ENCODE peak calls at places on chromosomes 12 and 14, in ten cellular contexts. O is right cardiac atrium; T is stimulated activated naive B cell treated with anti-CD40 and anti-IgM and Interleukin-4, amounts not matched to agents 10 μg/mL and 1 μg/mL and 100 μg/mL, for 72 hours; L is epithelial cell of esophagus; S is effector memory CD4-positive, alpha-beta T cell; J is COR-L47; B is stimulated activated CD4-positive, alpha-beta T cell treated with anti-CD3 and anti-CD28 coated beads, Interleukin-12 subunit alpha, Interleukin-12 subunit beta, amount 100 ng/mL, for 4 hours; V is GM04504; P is neural progenitor cell; E is HEK293T. K is an unnamed sample.

GRCh38 chr14:54867011-54867410 is 35.6 kb downstream of the GCH1 start:
- DNase-seq in O (no peak), T (no peak), L (no peak), S (no peak), J (no peak), B (no peak), V (no peak), P (no peak), E (no peak), K (no peak)

GRCh38 chr12:116959845-116960514 is 49.2 kb downstream of the FBXW8 start:
- DNase-seq in O (no peak), T (peak; percentile 14), L (peak; percentile 19), S (no peak), J (no peak), B (peak; percentile 7), V (no peak), P (no peak), E (no peak), K (peak; percentile 43)

GRCh38 chr12:43069768-43070221 is 480.2 kb upstream of the PRICKLE1 start:
- DNase-seq in O (peak; percentile 85), T (no peak), L (peak; percentile 3), S (no peak), J (no peak), B (no peak), V (no peak), P (no peak), E (no peak), K (no peak)

GRCh38 chr14:23454445-23454856 is 15.1 kb upstream of the NGDN start:
- DNase-seq in O (no peak), T (no peak), L (peak; percentile 81), S (no peak), J (no peak), B (no peak), V (no peak), P (no peak), E (no peak), K (no peak)

GRCh38 chr12:50234347-50234746 is 49.0 kb downstream of the LIMA1 start:
- DNase-seq in O (no peak), T (no peak), L (peak; percentile 85), S (no peak), J (no peak), B (no peak), V (no peak), P (no peak), E (no peak), K (no peak)

GRCh38 chr12:102567031-102567985 is 86.9 kb upstream of the IGF1 start:
- DNase-seq in O (no peak), T (no peak), L (no peak), S (no peak), J (no peak), B (no peak), V (peak; percentile 58), P (no peak), E (no peak), K (no peak)

GRCh38 chr12:111443586-111443985 is 37.9 kb downstream of the SH2B3 start:
- DNase-seq in O (no peak), T (no peak), L (peak; percentile 81), S (no peak), J (no peak), B (no peak), V (no peak), P (no peak), E (no peak), K (no peak)

GRCh38 chr14:57051633-57052032 is 217.1 kb downstream of the EXOC5 start:
- DNase-seq in O (no peak), T (no peak), L (no peak), S (no peak), J (no peak), B (no peak), V (no peak), P (peak; percentile 30), E (no peak), K (no peak)

GRCh38 chr12:6943719-6944380 is at the start of the genes C12orf57 and RNU7-1:
- DNase-seq in O (peak; percentile 93), T (no peak), L (peak; percentile 86), S (peak; percentile 62), J (peak; percentile 76), B (peak; percentile 61), V (peak; percentile 69), P (peak; percentile 90), E (peak; percentile 70), K (no peak)

GRCh38 chr14:102778616-102779351 is 1.5 kb downstream of the TRAF3 start:
- DNase-seq in O (no peak), T (no peak), L (no peak), S (no peak), J (no peak), B (no peak), V (no peak), P (no peak), E (no peak), K (no peak)

GRCh38 chr14:68806526-68807147 is 13.8 kb upstream of the ZFP36L1 start:
- DNase-seq in O (no peak), T (peak; percentile 59), L (no peak), S (no peak), J (no peak), B (no peak), V (no peak), P (no peak), E (no peak), K (no peak)

GRCh38 chr12:105741786-105742566 is 396.8 kb downstream of the NUAK1 start:
- DNase-seq in O (peak; percentile 43), T (no peak), L (peak; percentile 84), S (no peak), J (no peak), B (no peak), V (peak; percentile 90), P (no peak), E (no peak), K (no peak)

GRCh38 chr12:94615284-94616216 is 34.8 kb downstream of the TMCC3 start:
- DNase-seq in O (peak; percentile 76), T (no peak), L (peak; percentile 97), S (no peak), J (peak; percentile 24), B (no peak), V (no peak), P (no peak), E (peak; percentile 19), K (no peak)

GRCh38 chr12:23824358-23824757 is 125.1 kb downstream of the SOX5 start:
- DNase-seq in O (no peak), T (no peak), L (no peak), S (no peak), J (no peak), B (no peak), V (no peak), P (no peak), E (no peak), K (no peak)

GRCh38 chr12:57008113-57008687 is 1.9 kb upstream of the ZBTB39 start:
- DNase-seq in O (no peak), T (no peak), L (peak; percentile 69), S (no peak), J (peak; percentile 40), B (no peak), V (peak; percentile 48), P (peak; percentile 61), E (peak; percentile 65), K (peak; percentile 45)

GRCh38 chr14:90384543-90384911 is 12.3 kb upstream of the CALM1 start:
- DNase-seq in O (no peak), T (no peak), L (no peak), S (no peak), J (no peak), B (no peak), V (no peak), P (no peak), E (no peak), K (no peak)

GRCh38 chr14:83568141-83568540 is 1961.8 kb upstream of the FLRT2 start:
- DNase-seq in O (no peak), T (no peak), L (no peak), S (no peak), J (no peak), B (no peak), V (no peak), P (no peak), E (no peak), K (no peak)

GRCh38 chr12:106118-106561 is 39.6 kb downstream of the IQSEC3 start:
- DNase-seq in O (peak; percentile 36), T (no peak), L (no peak), S (no peak), J (no peak), B (no peak), V (no peak), P (peak; percentile 63), E (peak; percentile 15), K (peak; percentile 88)

GRCh38 chr12:118714051-118714460 is 267.3 kb upstream of the SRRM4 start:
- DNase-seq in O (no peak), T (peak; percentile 0), L (no peak), S (no peak), J (peak; percentile 15), B (no peak), V (no peak), P (peak; percentile 85), E (peak; percentile 55), K (peak; percentile 64)

GRCh38 chr14:31492759-31493498 is 5.1 kb upstream of the GPR33 start:
- DNase-seq in O (no peak), T (no peak), L (peak; percentile 64), S (no peak), J (no peak), B (no peak), V (no peak), P (no peak), E (no peak), K (no peak)

GRCh38 chr12:102824218-102824835 is 92.7 kb downstream of the PAH start:
- DNase-seq in O (peak; percentile 75), T (no peak), L (peak; percentile 47), S (no peak), J (no peak), B (no peak), V (no peak), P (peak; percentile 94), E (peak; percentile 43), K (no peak)

GRCh38 chr14:52473557-52473956 is 78.7 kb downstream of the TXNDC16 start:
- DNase-seq in O (no peak), T (no peak), L (peak; percentile 62), S (no peak), J (peak; percentile 31), B (no peak), V (peak; percentile 14), P (peak; percentile 12), E (no peak), K (no peak)

GRCh38 chr12:52798671-52799497 is 3.0 kb upstream of the KRT3 start:
- DNase-seq in O (no peak), T (no peak), L (peak; percentile 91), S (no peak), J (no peak), B (no peak), V (no peak), P (no peak), E (no peak), K (no peak)

GRCh38 chr12:67161322-67161918 is 107.7 kb upstream of the CAND1 start:
- DNase-seq in O (peak; percentile 18), T (peak; percentile 13), L (peak; percentile 52), S (no peak), J (no peak), B (peak; percentile 12), V (peak; percentile 23), P (peak; percentile 29), E (peak; percentile 46), K (no peak)

GRCh38 chr12:67415473-67415872 is 146.3 kb downstream of the CAND1 start:
- DNase-seq in O (no peak), T (no peak), L (peak; percentile 60), S (no peak), J (peak; percentile 61), B (no peak), V (no peak), P (peak; percentile 65), E (peak; percentile 37), K (no peak)

GRCh38 chr12:114319422-114319821 is 86.5 kb downstream of the TBX5 start:
- DNase-seq in O (peak; percentile 75), T (no peak), L (no peak), S (no peak), J (no peak), B (no peak), V (no peak), P (no peak), E (no peak), K (no peak)

GRCh38 chr12:62805517-62805916 is 129.4 kb downstream of the PPM1H start:
- DNase-seq in O (no peak), T (no peak), L (no peak), S (no peak), J (no peak), B (no peak), V (no peak), P (no peak), E (no peak), K (no peak)

GRCh38 chr12:102756564-102756963 is 160.5 kb downstream of the PAH start:
- DNase-seq in O (peak; percentile 84), T (no peak), L (no peak), S (no peak), J (no peak), B (no peak), V (no peak), P (peak; percentile 14), E (no peak), K (no peak)

K was measured in GM19239.